ENCODE peak calls at places on chromosomes 16 and 17, in eight cellular contexts. W is H1, H is HCT116, T is upper lobe of left lung, B is tibial nerve, L is body of pancreas, K is A549, Q is breast epithelium. R is an unnamed sample.

GRCh38 chr17:76036497-76037380 is 9.6 kb upstream of the EVPL start:
- DNase-seq in Q (no peak), W (no peak), H (no peak), K (no peak), L (no peak), T (no peak), B (no peak), R (no peak)

GRCh38 chr16:12201216-12201615 is 224.7 kb downstream of the SNX29 start:
- DNase-seq in W (no peak), L (no peak), Q (no peak), K (no peak), T (no peak), H (no peak), B (no peak), R (no peak)

GRCh38 chr17:80520810-80521209 is 23.8 kb upstream of the RPTOR start:
- DNase-seq in W (no peak), K (no peak), Q (no peak), T (no peak), L (no peak), B (no peak), H (no peak), R (no peak)

GRCh38 chr17:78034429-78035091 is 76.1 kb downstream of the TNRC6C start:
- DNase-seq in T (no peak), H (peak), W (no peak), K (no peak), Q (no peak), L (no peak), B (no peak), R (no peak)

GRCh38 chr16:55149622-55150021 is 174.4 kb upstream of the IRX6 start:
- DNase-seq in L (no peak), K (no peak), T (no peak), W (no peak), B (no peak), H (no peak), Q (no peak), R (no peak)

GRCh38 chr17:77914440-77915254 is 43.9 kb upstream of the TNRC6C start:
- DNase-seq in H (peak), W (no peak), Q (peak), K (peak), L (peak), B (no peak), T (no peak), R (no peak)

GRCh38 chr16:73113326-73113720 is 65.4 kb upstream of the ZFHX3 start:
- DNase-seq in T (no peak), K (no peak), Q (no peak), H (no peak), B (no peak), W (no peak), L (no peak), R (no peak)

GRCh38 chr16:47519543-47519942 is 58.4 kb downstream of the PHKB start:
- DNase-seq in L (no peak), H (no peak), B (no peak), Q (no peak), T (no peak), K (no peak), W (no peak), R (no peak)

GRCh38 chr17:79832211-79833109 is 6.8 kb downstream of the CBX4 start:
- DNase-seq in L (peak), T (no peak), K (no peak), B (no peak), Q (no peak), H (no peak), W (no peak), R (peak)

GRCh38 chr16:51839697-51840462 is 688.8 kb upstream of the SALL1 start:
- DNase-seq in H (no peak), Q (no peak), W (peak), L (no peak), T (no peak), K (no peak), B (no peak), R (no peak)

GRCh38 chr17:48542956-48543853 is 1.7 kb downstream of the HOXB2 start:
- DNase-seq in B (peak), H (no peak), K (peak), W (no peak), Q (no peak), T (no peak), L (no peak), R (no peak)
- TF ChIP-seq POLR2A in B (no peak), H (no peak), K (peak), W (no peak), Q (no peak), T (no peak), L (no peak), R (no peak)

DNA sequence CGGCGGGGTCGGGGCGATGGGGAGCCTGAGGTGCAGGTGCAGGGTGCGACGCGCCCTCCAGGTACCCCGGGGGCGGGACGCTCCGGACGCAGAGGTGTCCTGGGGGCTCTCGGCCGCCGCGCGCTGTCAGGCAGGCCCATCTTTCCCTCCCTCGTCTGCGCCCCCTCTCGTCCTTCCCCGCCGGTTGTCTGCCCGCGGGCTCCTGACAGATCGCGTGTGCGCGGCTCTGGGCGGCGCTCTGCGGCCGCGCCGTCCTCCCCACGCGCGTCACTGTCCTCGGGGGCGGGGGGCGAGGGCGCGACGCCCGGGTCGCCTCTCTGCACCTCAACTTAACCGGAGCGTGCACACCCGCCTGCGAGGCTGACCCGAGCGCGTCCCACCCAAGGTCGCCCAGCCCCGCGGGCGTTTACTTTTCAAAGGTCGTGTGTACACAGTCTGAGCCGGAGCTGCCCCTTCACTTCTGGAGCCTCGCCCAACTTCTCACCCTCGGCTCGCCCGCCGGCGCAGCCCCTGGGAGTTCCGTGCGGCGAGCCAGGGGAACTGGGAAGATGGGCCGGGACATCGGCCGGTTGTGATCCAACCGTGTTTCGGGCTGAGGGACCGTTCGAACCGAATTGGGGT is 512 bp downstream of the AKAP1 start:
- DNase-seq in K (peak), Q (no peak), H (no peak), T (peak), L (peak), W (no peak), B (peak), R (peak)
- TF ChIP-seq POLR2A in K (no peak), Q (no peak), H (no peak), T (no peak), L (no peak), W (no peak), B (no peak), R (no peak)

GRCh38 chr17:64598672-64599071 is 63.4 kb downstream of the SMURF2 start:
- DNase-seq in T (no peak), K (no peak), B (no peak), Q (no peak), L (no peak), W (no peak), H (no peak), R (no peak)

GRCh38 chr17:64599827-64600226 is 62.3 kb downstream of the SMURF2 start:
- DNase-seq in W (no peak), B (no peak), L (no peak), T (no peak), H (no peak), Q (no peak), K (no peak), R (no peak)

GRCh38 chr17:64596439-64596838 is 65.7 kb downstream of the SMURF2 start:
- DNase-seq in L (no peak), T (no peak), K (no peak), W (no peak), B (no peak), Q (no peak), H (no peak), R (no peak)

GRCh38 chr17:64596988-64597387 is 65.1 kb downstream of the SMURF2 start:
- DNase-seq in L (no peak), Q (no peak), K (no peak), H (no peak), B (no peak), T (no peak), W (no peak), R (no peak)

GRCh38 chr17:64599187-64599676 is 62.9 kb downstream of the SMURF2 start:
- DNase-seq in T (peak), Q (no peak), B (peak), L (no peak), H (no peak), K (no peak), W (no peak), R (no peak)
- TF ChIP-seq POLR2A in T (no peak), Q (no peak), B (no peak), L (no peak), H (no peak), K (no peak), W (no peak), R (no peak)

DNA sequence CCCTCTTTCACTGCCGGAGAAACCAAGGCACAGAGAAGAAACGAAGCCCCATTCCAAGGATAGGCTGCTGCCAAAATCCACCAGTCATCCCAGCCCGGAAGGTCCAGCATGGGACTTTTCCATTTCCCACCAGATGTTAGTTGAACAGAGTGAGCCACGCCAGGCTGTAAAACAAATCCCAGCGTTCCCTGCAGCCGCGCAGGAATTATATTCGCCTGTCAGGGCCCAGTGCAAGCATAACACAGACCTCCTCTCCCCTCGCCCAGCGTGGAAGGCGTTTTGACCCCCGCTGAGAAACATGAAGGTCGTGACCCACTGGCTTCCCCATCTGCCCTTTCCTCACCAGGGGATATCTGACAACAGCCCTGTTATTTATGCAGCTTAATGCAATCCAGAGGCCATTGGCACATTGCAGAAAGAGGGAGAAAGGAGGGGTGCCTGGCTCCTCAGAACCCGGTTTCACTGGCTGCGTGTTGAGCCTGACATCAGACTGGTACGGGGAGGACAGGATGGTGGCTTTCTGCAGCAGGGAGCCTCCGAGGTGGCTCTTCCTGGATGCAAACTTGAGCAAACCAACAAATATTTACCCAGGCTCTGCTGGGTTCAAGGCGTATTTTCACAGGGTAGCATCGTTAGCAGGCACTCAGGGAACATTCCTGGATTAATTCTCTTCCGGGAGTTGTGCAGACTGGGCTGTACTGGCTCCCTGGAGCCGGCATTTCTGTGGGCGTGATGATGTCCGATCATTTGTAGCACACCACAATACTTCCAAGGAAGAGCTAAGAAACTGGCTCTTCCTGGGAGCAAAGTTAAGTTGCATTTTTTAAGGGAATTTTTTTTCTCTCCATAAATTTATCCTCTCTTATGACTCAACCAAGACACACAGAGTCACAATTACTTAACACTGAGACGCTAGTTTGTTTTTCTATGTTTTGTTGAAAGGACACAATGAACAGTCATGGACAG is 211.9 kb upstream of the FOXF1 start:
- DNase-seq in W (no peak), B (no peak), K (no peak), Q (no peak), L (no peak), H (no peak), T (no peak), R (no peak)
- TF ChIP-seq POLR2A in W (no peak), B (no peak), K (no peak), Q (no peak), L (no peak), H (no peak), T (no peak), R (no peak)

DNA sequence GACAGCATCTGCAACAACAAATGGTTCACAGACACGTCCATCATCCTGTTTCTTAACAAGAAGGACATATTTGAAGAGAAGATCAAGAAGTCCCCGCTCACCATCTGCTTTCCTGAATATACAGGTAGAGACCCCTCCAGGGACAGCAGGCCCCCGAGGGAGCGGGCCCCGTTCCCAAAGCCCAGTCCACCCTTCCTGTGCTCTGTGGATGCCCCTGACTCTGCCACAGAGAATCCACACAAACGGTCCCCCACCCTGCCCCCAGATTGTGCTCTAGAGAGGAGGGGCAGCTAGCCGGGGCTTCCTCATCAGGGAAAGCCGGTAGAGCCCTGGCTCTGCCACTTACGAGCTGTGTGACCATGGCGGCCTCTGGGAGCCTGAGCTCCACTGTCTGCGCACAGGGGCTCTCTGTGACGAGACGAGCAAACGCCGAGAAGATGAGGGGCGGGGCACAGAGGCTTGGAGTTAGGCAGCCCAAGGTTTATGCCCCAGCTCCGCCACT is 84.4 kb downstream of the AMFR start:
- DNase-seq in W (no peak), Q (no peak), T (no peak), K (no peak), B (no peak), H (no peak), L (no peak), R (no peak)
- TF ChIP-seq POLR2A in W (no peak), Q (no peak), T (no peak), K (no peak), B (no peak), H (no peak), L (no peak), R (no peak)

DNA sequence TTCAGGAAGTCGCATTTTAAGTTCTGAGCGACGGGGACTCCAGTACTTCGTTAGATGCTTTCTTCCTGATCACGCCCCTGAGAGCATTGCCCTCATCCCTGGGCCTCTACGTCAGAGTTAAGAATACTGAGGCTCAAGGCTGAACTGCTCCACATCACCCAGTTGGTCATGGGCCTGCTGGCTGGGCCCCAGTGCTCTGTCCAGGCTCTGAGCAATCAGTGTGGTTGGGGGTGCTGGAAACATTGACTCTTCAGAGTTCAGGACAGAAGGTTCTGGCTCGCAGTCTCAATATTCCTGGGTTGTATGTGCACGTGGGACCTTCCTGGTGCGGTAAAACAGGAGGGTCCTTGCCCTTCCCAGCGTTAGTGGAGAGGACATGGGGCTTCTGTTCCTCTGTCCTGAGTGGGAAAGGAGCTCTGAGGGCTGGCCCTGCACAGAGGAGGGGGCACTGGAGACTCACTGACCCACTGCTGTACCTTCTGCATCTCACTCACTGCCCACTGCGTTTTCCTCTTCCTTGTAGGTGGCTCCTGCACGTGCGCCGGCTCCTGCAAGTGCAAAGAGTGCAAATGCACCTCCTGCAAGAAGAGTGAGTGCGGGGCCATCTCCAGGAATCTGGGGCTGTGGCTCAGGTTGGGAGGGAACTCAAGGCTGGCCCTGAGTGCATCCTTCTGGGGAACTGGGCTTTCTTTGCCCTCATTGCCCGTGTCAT is 518 bp downstream of the MT1E start:
- DNase-seq in B (peak), L (peak), W (no peak), T (peak), K (no peak), H (no peak), Q (peak), R (no peak)
- TF ChIP-seq POLR2A in B (peak), L (no peak), W (no peak), T (no peak), K (no peak), H (no peak), Q (no peak), R (no peak)